ENCODE peak calls at places on chromosomes 5 and 9, in seven cellular contexts. Q is lower leg skin, C is A549, F is tibial nerve, E is transverse colon, R is esophagus squamous epithelium, I is ovary. V is an unnamed sample.

GRCh38 chr9:114056527-114056926 is 21.6 kb downstream of the AMBP start:
- DNase-seq in Q (peak), C (no peak), F (no peak), E (no peak), R (no peak), I (no peak), V (no peak)

GRCh38 chr9:111566234-111566633 is 33.2 kb downstream of the PTGR1 start:
- DNase-seq in Q (no peak), C (no peak), F (no peak), E (no peak), R (no peak), I (no peak), V (peak)

GRCh38 chr5:175738595-175739133 is 80.8 kb downstream of the HRH2 start:
- DNase-seq in Q (peak), C (no peak), F (no peak), E (no peak), R (no peak), I (no peak), V (no peak)

GRCh38 chr9:91659529-91660294 is 236.1 kb upstream of the NFIL3 start:
- DNase-seq in Q (no peak), C (peak), F (no peak), E (no peak), R (no peak), I (no peak), V (no peak)

GRCh38 chr9:111985315-111985714 is 88.7 kb downstream of the UGCG start:
- DNase-seq in Q (no peak), C (no peak), F (no peak), E (no peak), R (no peak), I (no peak), V (no peak)

GRCh38 chr9:78235296-78235770 is 542 bp upstream of the CEP78 start:
- DNase-seq in Q (no peak), C (no peak), F (no peak), E (no peak), R (no peak), I (no peak), V (no peak)

GRCh38 chr5:96133337-96134094 is 171.9 kb upstream of the ELL2 start:
- DNase-seq in Q (no peak), C (no peak), F (no peak), E (no peak), R (no peak), I (no peak), V (no peak)

GRCh38 chr9:129816501-129817435 is 7.2 kb downstream of the TOR1A start:
- DNase-seq in Q (no peak), C (no peak), F (no peak), E (no peak), R (no peak), I (no peak), V (peak)

GRCh38 chr5:134245101-134245604 is 19.3 kb upstream of the PPP2CA start:
- DNase-seq in Q (no peak), C (peak), F (no peak), E (no peak), R (no peak), I (peak), V (no peak)

GRCh38 chr9:110626109-110626829 is 42.3 kb upstream of the MUSK start:
- DNase-seq in Q (no peak), C (no peak), F (no peak), E (no peak), R (no peak), I (no peak), V (no peak)

GRCh38 chr9:69389437-69389995 is 64.5 kb downstream of the ENTREP1 start:
- DNase-seq in Q (no peak), C (no peak), F (no peak), E (no peak), R (no peak), I (no peak), V (no peak)

GRCh38 chr9:89375181-89375760 is 57.0 kb downstream of the SECISBP2 start:
- DNase-seq in Q (no peak), C (no peak), F (no peak), E (no peak), R (no peak), I (no peak), V (no peak)

GRCh38 chr9:93064392-93065124 is 6.1 kb downstream of the SUSD3 start:
- DNase-seq in Q (no peak), C (no peak), F (no peak), E (peak), R (peak), I (no peak), V (no peak)

GRCh38 chr5:139017624-139018023 is 142.5 kb upstream of the LRRTM2 start:
- DNase-seq in Q (no peak), C (no peak), F (no peak), E (no peak), R (no peak), I (no peak), V (no peak)

GRCh38 chr9:98709968-98710965 is 1.5 kb upstream of the GABBR2 start:
- DNase-seq in Q (peak), C (peak), F (no peak), E (no peak), R (no peak), I (no peak), V (no peak)

GRCh38 chr5:15787676-15788075 is 287.7 kb downstream of the FBXL7 start:
- DNase-seq in Q (no peak), C (no peak), F (no peak), E (no peak), R (no peak), I (no peak), V (no peak)

GRCh38 chr5:138566792-138567191 is 8.4 kb downstream of the HSPA9 start:
- DNase-seq in Q (no peak), C (no peak), F (no peak), E (no peak), R (no peak), I (no peak), V (no peak)

GRCh38 chr5:30539004-30539634 is 654.4 kb upstream of the CDH6 start:
- DNase-seq in Q (no peak), C (no peak), F (no peak), E (no peak), R (no peak), I (no peak), V (no peak)

GRCh38 chr9:98831636-98832035 is 24.2 kb downstream of the GALNT12 start:
- DNase-seq in Q (peak), C (no peak), F (no peak), E (no peak), R (no peak), I (no peak), V (no peak)

GRCh38 chr5:62214701-62215100 is 91.3 kb upstream of the KIF2A start:
- DNase-seq in Q (no peak), C (no peak), F (no peak), E (no peak), R (no peak), I (no peak), V (no peak)

GRCh38 chr9:137095664-137096517 is 9.1 kb downstream of the MAN1B1 start:
- DNase-seq in Q (no peak), C (no peak), F (no peak), E (peak), R (no peak), I (no peak), V (no peak)

GRCh38 chr9:136722969-136723356 is 10.6 kb downstream of the DIPK1B start:
- DNase-seq in Q (no peak), C (peak), F (no peak), E (no peak), R (no peak), I (no peak), V (no peak)

GRCh38 chr9:91837982-91838731 is 111.9 kb downstream of the ROR2 start:
- DNase-seq in Q (no peak), C (peak), F (no peak), E (peak), R (no peak), I (peak), V (peak)

GRCh38 chr5:80835128-80835527 is 125.0 kb upstream of the RASGRF2 start:
- DNase-seq in Q (no peak), C (no peak), F (no peak), E (no peak), R (no peak), I (no peak), V (no peak)

GRCh38 chr9:107674252-107674936 is 184.8 kb upstream of the KLF4 start:
- DNase-seq in Q (no peak), C (no peak), F (no peak), E (no peak), R (no peak), I (no peak), V (no peak)

GRCh38 chr9:107667700-107668099 is 178.1 kb upstream of the KLF4 start:
- DNase-seq in Q (no peak), C (no peak), F (no peak), E (no peak), R (no peak), I (no peak), V (no peak)

GRCh38 chr9:107675476-107676264 is 186.1 kb upstream of the KLF4 start:
- DNase-seq in Q (no peak), C (no peak), F (no peak), E (no peak), R (no peak), I (no peak), V (no peak)

GRCh38 chr9:107674937-107675277 is 185.3 kb upstream of the KLF4 start:
- DNase-seq in Q (peak), C (no peak), F (peak), E (peak), R (no peak), I (no peak), V (peak)

DNA sequence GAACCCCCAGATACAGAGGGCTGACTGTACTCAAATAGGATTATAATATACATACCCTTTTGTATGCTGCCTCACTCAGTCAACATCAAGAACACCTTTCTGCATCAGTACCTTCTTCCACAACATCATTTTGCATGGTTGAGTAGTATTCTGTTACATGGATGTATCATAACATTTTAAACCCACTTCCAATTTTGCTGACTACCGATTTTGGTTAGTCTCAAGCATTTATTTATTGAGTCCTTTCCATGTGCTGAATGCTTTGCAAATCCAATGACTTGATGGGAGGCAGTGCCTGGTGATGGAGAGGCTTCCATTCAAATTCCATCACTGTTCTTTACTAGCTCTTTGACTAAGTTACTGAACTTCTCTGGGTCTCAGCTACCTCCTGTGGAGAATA is 182.0 kb upstream of the KLF4 start:
- DNase-seq in Q (no peak), C (no peak), F (no peak), E (no peak), R (no peak), I (no peak), V (no peak)
- TF ChIP-seq POLR2A in Q (no peak), C (no peak), F (no peak), E (no peak), R (no peak), I (no peak), V (no peak)

DNA sequence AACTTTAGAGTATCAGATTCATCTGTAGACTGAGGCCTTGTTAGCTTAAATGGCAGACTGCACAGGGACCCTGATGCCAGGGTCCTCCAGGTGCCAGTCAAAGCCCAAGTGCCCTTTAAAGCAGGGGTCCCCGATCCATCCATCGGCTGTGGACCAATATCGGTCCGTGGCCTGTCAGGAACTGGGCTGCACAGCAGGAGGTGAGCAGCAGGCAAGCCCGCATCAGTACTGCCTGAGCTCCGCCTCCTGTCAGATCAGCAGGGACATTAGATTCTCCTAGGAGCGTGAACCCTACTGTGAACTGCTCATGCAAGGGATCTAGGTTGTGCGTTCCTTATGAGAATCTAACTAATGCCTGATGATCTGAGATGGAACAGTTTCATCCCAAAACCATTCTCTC is 403.4 kb downstream of the RAB3C start:
- DNase-seq in Q (no peak), C (no peak), F (no peak), E (no peak), R (no peak), I (no peak), V (no peak)
- TF ChIP-seq POLR2A in Q (no peak), C (no peak), F (no peak), E (no peak), R (no peak), I (no peak), V (no peak)

GRCh38 chr9:27801511-27801910 is 228.2 kb upstream of the C9orf72 start:
- DNase-seq in Q (no peak), C (no peak), F (no peak), E (no peak), R (no peak), I (no peak), V (no peak)

GRCh38 chr9:27800159-27800558 is 226.9 kb upstream of the C9orf72 start:
- DNase-seq in Q (no peak), C (no peak), F (no peak), E (no peak), R (no peak), I (no peak), V (no peak)

DNA sequence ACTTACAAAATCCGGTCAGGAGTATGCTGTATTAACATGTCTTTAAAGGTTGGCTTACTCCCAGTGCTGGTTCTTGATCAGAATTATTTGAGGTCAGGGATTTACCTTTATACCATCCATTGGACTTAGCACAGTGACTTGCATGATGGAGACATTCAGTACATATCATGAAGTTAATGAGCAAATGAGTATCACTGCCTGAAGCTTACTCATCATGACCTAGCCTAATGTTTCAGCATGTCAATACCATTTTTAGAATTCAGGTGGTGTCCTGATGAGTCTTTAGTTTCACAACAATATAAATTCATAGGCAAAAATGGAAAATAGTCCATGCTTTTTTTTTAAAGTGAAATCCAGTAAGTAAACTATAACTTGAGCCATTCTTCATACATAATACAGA is 226.0 kb upstream of the C9orf72 start:
- DNase-seq in Q (no peak), C (no peak), F (no peak), E (no peak), R (no peak), I (no peak), V (no peak)
- TF ChIP-seq POLR2A in Q (no peak), C (no peak), F (no peak), E (no peak), R (no peak), I (no peak), V (no peak)

GRCh38 chr5:172454355-172455086 is at the start of gene SH3PXD2B:
- DNase-seq in Q (peak), C (peak), F (no peak), E (peak), R (no peak), I (peak), V (peak)
- TF ChIP-seq POLR2A in Q (no peak), C (peak), F (peak), E (no peak), R (peak), I (peak), V (peak)

GRCh38 chr5:40755407-40756365 is at the start of gene TTC33:
- DNase-seq in Q (peak), C (peak), F (peak), E (peak), R (peak), I (peak), V (peak)
- TF ChIP-seq POLR2A in Q (no peak), C (no peak), F (peak), E (peak), R (peak), I (peak), V (peak)

DNA sequence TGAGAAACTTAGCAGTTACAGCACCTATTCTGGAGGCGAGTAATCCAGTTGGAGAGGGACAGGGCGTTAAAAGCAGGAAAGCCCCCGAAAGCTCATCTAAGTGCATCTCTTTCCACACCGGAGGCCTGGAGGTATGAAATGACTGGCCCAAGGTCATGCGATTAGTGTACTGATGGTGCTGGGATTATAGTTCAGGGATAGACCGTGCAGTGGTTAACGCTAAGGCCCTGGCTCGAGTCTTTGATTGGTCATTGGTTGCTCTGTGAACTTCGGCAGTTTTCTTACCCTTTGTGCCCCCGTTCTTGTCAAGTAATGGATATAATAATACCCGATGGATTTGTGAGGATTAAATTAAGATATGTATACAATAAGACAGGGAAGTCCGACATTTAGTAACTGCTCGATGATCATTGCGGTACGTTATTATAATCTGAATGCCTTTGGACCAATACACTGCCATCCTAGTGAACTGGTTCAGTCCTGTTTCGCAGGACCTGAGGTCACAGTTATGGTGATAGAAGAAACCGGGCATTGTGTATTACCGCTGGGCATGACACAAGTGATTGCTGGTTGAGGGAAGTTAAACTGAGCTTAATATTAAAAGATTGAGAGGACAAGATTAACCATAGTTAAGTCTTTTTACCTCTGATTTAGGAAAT is 1.0 kb downstream of the CANX start:
- DNase-seq in Q (no peak), C (peak), F (peak), E (peak), R (no peak), I (no peak), V (peak)
- TF ChIP-seq POLR2A in Q (no peak), C (no peak), F (no peak), E (no peak), R (no peak), I (no peak), V (no peak)

GRCh38 chr9:131393622-131394463 is at the start of gene PRRC2B:
- DNase-seq in Q (peak), C (peak), F (peak), E (peak), R (no peak), I (peak), V (peak)
- TF ChIP-seq POLR2A in Q (no peak), C (peak), F (no peak), E (no peak), R (peak), I (peak), V (peak)

GRCh38 chr5:119270121-119270565 is 85.7 kb upstream of the TNFAIP8 start:
- DNase-seq in Q (no peak), C (no peak), F (no peak), E (no peak), R (no peak), I (no peak), V (no peak)
- TF ChIP-seq POLR2A in Q (no peak), C (no peak), F (no peak), E (no peak), R (no peak), I (no peak), V (no peak)

V was measured in adrenal gland.